ENCODE peak calls at places on chromosomes 3 and 15, in nine cellular contexts. T, W, C, J, F, Y, N, O and L are unnamed samples. For H3K36me3, the result is how much of the 10 kb centered on the place peaks cover.

GRCh38 chr3:63863150-63864007 is at the start of the genes ATXN7 and THOC7:
- DNase-seq in T (peak), W (no peak), C (peak), J (peak), F (peak), Y (peak), N (peak), O (peak), L (peak)

GRCh38 chr15:80512729-80513670 is 108.8 kb downstream of the ARNT2 start:
- DNase-seq in T (no peak), W (peak), C (peak), J (peak), F (peak), Y (peak), N (no peak), O (peak), L (peak)

GRCh38 chr3:172448661-172449467 is 608 bp upstream of the GHSR start:
- DNase-seq in T (peak), W (no peak), C (no peak), J (peak), F (no peak), Y (peak), N (no peak), O (no peak), L (no peak)

GRCh38 chr3:77524467-77524866 is 484.6 kb downstream of the ROBO2 start:
- DNase-seq in T (peak), W (no peak), C (no peak), J (peak), F (no peak), Y (no peak), N (no peak), O (no peak), L (no peak)

GRCh38 chr3:35088943-35089342 is 550.4 kb upstream of the ARPP21 start:
- DNase-seq in T (no peak), W (no peak), C (no peak), J (no peak), F (no peak), Y (no peak), N (no peak), O (no peak), L (no peak)

GRCh38 chr3:188240189-188240981 is 86.4 kb downstream of the LPP start:
- DNase-seq in T (peak), W (no peak), C (peak), J (peak), F (no peak), Y (no peak), N (no peak), O (no peak), L (no peak)

GRCh38 chr3:24060055-24060454 is 115.0 kb downstream of the NR1D2 start:
- DNase-seq in T (peak), W (no peak), C (no peak), J (no peak), F (peak), Y (no peak), N (peak), O (peak), L (no peak)

GRCh38 chr3:49634736-49635135 is 39.4 kb upstream of the APEH start:
- DNase-seq in T (peak), W (no peak), C (no peak), J (peak), F (no peak), Y (no peak), N (no peak), O (no peak), L (no peak)

GRCh38 chr3:37642959-37643598 is 218.6 kb upstream of the CTDSPL start:
- DNase-seq in T (no peak), W (no peak), C (no peak), J (no peak), F (no peak), Y (no peak), N (no peak), O (no peak), L (no peak)

GRCh38 chr15:98580577-98580976 is 67.8 kb upstream of the IGF1R start:
- DNase-seq in T (peak), W (no peak), C (no peak), J (peak), F (peak), Y (no peak), N (no peak), O (no peak), L (no peak)

GRCh38 chr15:85024509-85025336 is 43.1 kb downstream of the PDE8A start:
- DNase-seq in T (no peak), W (no peak), C (no peak), J (no peak), F (peak), Y (no peak), N (no peak), O (peak), L (no peak)

GRCh38 chr3:188489639-188490405 is 335.9 kb downstream of the LPP start:
- DNase-seq in T (no peak), W (no peak), C (peak), J (no peak), F (peak), Y (no peak), N (no peak), O (no peak), L (no peak)

GRCh38 chr15:52334491-52335160 is 39.0 kb upstream of the MYO5C start:
- DNase-seq in T (no peak), W (no peak), C (no peak), J (no peak), F (peak), Y (no peak), N (no peak), O (peak), L (no peak)

GRCh38 chr15:64596701-64597468 is 136.5 kb downstream of the ZNF609 start:
- DNase-seq in T (peak), W (no peak), C (no peak), J (peak), F (peak), Y (no peak), N (peak), O (no peak), L (peak)

GRCh38 chr3:145017959-145018358 is 1046.3 kb downstream of the DIPK2A start:
- DNase-seq in T (no peak), W (no peak), C (no peak), J (no peak), F (no peak), Y (no peak), N (no peak), O (peak), L (no peak)

GRCh38 chr3:126581569-126581968 is 22.8 kb upstream of the C3orf22 start:
- DNase-seq in T (no peak), W (no peak), C (no peak), J (no peak), F (no peak), Y (no peak), N (no peak), O (no peak), L (no peak)

GRCh38 chr3:85433334-85433733 is 474.5 kb downstream of the CADM2 start:
- DNase-seq in T (no peak), W (no peak), C (no peak), J (peak), F (no peak), Y (no peak), N (no peak), O (no peak), L (no peak)

GRCh38 chr3:73602171-73602570 is 22.6 kb downstream of the PDZRN3 start:
- DNase-seq in T (no peak), W (no peak), C (no peak), J (no peak), F (peak), Y (no peak), N (no peak), O (no peak), L (no peak)

GRCh38 chr3:38331257-38332022 is 15.1 kb upstream of the XYLB start:
- DNase-seq in T (no peak), W (no peak), C (no peak), J (no peak), F (no peak), Y (no peak), N (no peak), O (no peak), L (no peak)

GRCh38 chr3:14290631-14291385 is 111.6 kb upstream of the SLC6A6 start:
- DNase-seq in T (no peak), W (no peak), C (no peak), J (peak), F (no peak), Y (no peak), N (peak), O (no peak), L (no peak)

GRCh38 chr3:27166888-27167287 is 202.3 kb downstream of the NEK10 start:
- DNase-seq in T (no peak), W (no peak), C (no peak), J (peak), F (peak), Y (peak), N (peak), O (peak), L (peak)

GRCh38 chr3:184543256-184543655 is 18.3 kb upstream of the EPHB3 start:
- DNase-seq in T (no peak), W (no peak), C (no peak), J (no peak), F (no peak), Y (no peak), N (no peak), O (no peak), L (no peak)

GRCh38 chr3:158101330-158102218 is 4.6 kb downstream of the SHOX2 start:
- DNase-seq in T (peak), W (no peak), C (no peak), J (no peak), F (no peak), Y (no peak), N (no peak), O (no peak), L (no peak)

GRCh38 chr3:110391045-110391444 is 680.6 kb upstream of the NECTIN3 start:
- DNase-seq in T (no peak), W (no peak), C (no peak), J (peak), F (no peak), Y (no peak), N (no peak), O (no peak), L (no peak)

GRCh38 chr15:73969151-73969759 is 22.8 kb downstream of the STOML1 start:
- DNase-seq in T (no peak), W (no peak), C (no peak), J (no peak), F (peak), Y (no peak), N (no peak), O (no peak), L (no peak)

GRCh38 chr3:133827136-133827535 is 21.5 kb downstream of the SRPRB start:
- DNase-seq in T (no peak), W (no peak), C (no peak), J (no peak), F (no peak), Y (no peak), N (no peak), O (no peak), L (no peak)

GRCh38 chr3:19559724-19560442 is 374.1 kb downstream of the EFHB start:
- DNase-seq in T (no peak), W (no peak), C (peak), J (no peak), F (no peak), Y (no peak), N (no peak), O (no peak), L (peak)

GRCh38 chr3:149572796-149573414 is 84.9 kb downstream of the WWTR1 start:
- DNase-seq in T (no peak), W (no peak), C (no peak), J (no peak), F (peak), Y (no peak), N (no peak), O (peak), L (no peak)

GRCh38 chr3:9746330-9746729 is 3.4 kb upstream of the OGG1 start:
- DNase-seq in T (no peak), W (no peak), C (no peak), J (no peak), F (peak), Y (no peak), N (peak), O (peak), L (no peak)

GRCh38 chr3:55974421-55974820 is 487.3 kb upstream of the WNT5A start:
- DNase-seq in T (no peak), W (no peak), C (no peak), J (no peak), F (no peak), Y (no peak), N (no peak), O (no peak), L (no peak)

GRCh38 chr15:78565951-78566774 is 843 bp downstream of the CHRNA5 start:
- DNase-seq in T (peak), W (no peak), C (no peak), J (peak), F (peak), Y (peak), N (peak), O (peak), L (peak)

GRCh38 chr3:156543043-156543555 is 11.8 kb downstream of the SSR3 start:
- DNase-seq in T (no peak), W (no peak), C (no peak), J (no peak), F (no peak), Y (no peak), N (no peak), O (no peak), L (no peak)
- H3K27ac ChIP-seq in T (no peak), W (no peak), C (no peak), J (peak), F (peak), Y (peak), N (no peak), O (no peak), L (no peak)

DNA sequence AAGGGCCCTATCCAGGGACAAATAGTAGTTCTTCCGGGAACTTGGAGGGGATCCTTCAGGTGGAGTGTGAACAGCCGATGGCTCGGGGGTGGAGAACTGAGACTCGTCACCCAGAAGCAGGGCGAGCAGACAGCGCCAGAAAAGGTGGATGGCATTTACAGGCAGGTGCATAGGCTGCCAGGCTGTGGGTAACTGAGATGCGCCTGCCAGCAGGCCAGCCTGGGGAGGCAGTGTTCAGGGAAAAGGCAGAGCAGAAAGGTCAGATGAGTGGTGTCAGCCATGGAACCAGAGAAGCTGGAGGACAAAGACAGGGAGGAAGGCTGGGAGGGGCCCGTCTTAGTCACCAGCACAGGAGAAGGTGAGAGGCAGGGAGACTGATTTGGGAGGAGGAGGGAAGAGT is 53.0 kb upstream of the SEC22A start:
- DNase-seq in T (no peak), W (no peak), C (no peak), J (no peak), F (no peak), Y (no peak), N (no peak), O (peak), L (no peak)
- H3K36me3 ChIP-seq in T (under half), W (under half), C (under half), J (under half), F (under half), Y (under half), N (under half), O (under half), L (under half)

GRCh38 chr3:52061116-52061910 is 4.9 kb upstream of the DUSP7 start:
- DNase-seq in T (no peak), W (no peak), C (no peak), J (no peak), F (peak), Y (no peak), N (no peak), O (no peak), L (no peak)
- TF ChIP-seq EZH2phosphoT487 in T (no peak), W (no peak), C (no peak), J (no peak), F (no peak), Y (no peak), N (no peak), O (no peak), L (no peak)

GRCh38 chr3:81452406-81452805 is 309.0 kb downstream of the GBE1 start:
- DNase-seq in T (no peak), W (no peak), C (no peak), J (no peak), F (no peak), Y (no peak), N (no peak), O (peak), L (no peak)

GRCh38 chr3:81451611-81452010 is 309.8 kb downstream of the GBE1 start:
- DNase-seq in T (no peak), W (no peak), C (no peak), J (peak), F (peak), Y (no peak), N (no peak), O (peak), L (no peak)

GRCh38 chr3:81446806-81447205 is 314.6 kb downstream of the GBE1 start:
- DNase-seq in T (no peak), W (no peak), C (no peak), J (no peak), F (peak), Y (no peak), N (no peak), O (no peak), L (no peak)

GRCh38 chr3:81445712-81446111 is 315.7 kb downstream of the GBE1 start:
- DNase-seq in T (no peak), W (no peak), C (no peak), J (no peak), F (no peak), Y (no peak), N (no peak), O (no peak), L (no peak)

DNA sequence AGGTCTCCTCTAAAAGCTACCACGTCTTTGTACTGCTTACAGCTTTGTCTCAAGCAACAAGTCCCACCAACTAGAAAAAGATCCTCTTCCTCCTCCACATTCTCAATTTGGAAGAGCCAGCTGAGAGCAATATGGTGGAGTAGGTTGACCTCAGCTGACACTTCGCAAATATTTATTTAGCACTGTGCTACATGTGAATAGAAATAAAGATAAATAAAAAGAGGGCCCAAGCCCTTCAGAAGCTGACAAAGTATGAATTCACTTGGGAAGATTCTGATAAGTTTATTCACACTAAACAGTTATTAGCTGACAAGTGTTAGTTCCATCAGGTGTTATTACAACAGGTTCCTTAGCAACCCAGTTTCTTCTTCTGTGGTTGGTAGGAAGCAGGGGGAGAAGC is 310.3 kb downstream of the GBE1 start:
- DNase-seq in T (no peak), W (no peak), C (no peak), J (no peak), F (no peak), Y (no peak), N (no peak), O (no peak), L (no peak)
- H3K27ac ChIP-seq in T (no peak), W (no peak), C (no peak), J (no peak), F (peak), Y (peak), N (no peak), O (peak), L (no peak)

DNA sequence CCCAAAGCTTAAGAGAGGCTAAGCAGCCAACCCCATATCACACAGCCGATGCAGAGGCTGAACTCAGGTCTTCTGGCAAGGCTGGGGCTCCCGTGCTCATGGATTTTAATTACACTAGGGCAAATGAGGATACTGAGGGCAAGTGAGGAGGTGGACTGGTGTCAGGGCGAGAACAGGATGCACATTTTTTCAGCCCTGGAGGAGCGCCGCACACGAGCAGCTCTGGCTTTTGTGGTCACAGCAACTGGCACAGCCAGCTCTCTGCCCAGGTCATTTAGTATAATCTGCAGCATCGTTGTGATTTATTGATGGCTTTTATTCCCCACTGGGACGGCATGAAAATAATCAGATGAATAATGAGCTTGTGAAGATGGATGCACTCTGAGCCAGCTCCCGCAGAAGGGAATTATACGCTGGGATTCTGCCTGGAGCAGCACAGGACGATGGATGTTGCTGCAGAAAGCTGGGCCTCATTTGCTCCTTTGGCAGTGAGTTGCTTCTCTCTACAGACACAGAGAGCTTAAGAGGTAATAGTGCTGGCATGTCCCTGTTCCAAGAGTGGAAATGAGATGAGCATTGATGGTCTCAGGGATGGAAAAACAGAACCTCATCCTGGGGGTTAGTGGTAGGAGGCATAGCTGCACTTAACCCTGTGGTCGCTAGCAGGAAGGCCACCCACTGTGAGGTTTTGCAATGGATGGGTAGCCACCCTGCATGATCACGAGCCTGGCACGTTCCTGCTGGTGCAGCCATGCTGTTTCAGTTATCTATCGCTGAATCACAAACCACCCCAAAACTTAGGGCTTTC is 135.4 kb downstream of the UACA start:
- DNase-seq in T (no peak), W (no peak), C (no peak), J (no peak), F (peak), Y (peak), N (no peak), O (no peak), L (no peak)
- H3K36me3 ChIP-seq in T (under half), W (under half), C (under half), J (under half), F (under half), Y (under half), N (under half), O (under half), L (under half)

DNA sequence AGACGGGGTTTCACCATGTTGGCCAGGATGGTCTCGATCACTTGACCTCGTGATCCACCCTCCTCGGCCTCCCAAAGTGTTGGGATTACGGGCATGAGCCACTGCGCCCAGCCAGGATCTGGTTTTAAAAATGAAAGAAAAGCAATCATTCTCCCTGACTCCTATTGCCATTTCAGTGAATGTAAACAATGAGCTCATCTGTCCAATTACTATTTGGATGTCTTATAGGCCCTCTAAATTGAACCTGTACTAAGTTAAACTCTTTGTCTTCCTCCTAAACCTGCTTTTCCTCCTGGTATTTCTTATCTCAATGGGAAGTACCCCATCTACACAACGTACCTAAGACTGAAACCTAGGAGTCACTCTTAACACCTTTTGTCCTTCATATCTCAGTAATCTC is 23.7 kb downstream of the PCYT1A start:
- DNase-seq in T (no peak), W (no peak), C (no peak), J (no peak), F (no peak), Y (no peak), N (no peak), O (no peak), L (no peak)
- TF ChIP-seq EZH2phosphoT487 in T (no peak), W (no peak), C (no peak), J (no peak), F (no peak), Y (no peak), N (no peak), O (no peak), L (no peak)

GRCh38 chr15:67359431-67360082 is 105.0 kb downstream of the IQCH start:
- DNase-seq in T (no peak), W (no peak), C (no peak), J (no peak), F (no peak), Y (peak), N (no peak), O (no peak), L (no peak)
- H3K27ac ChIP-seq in T (no peak), W (no peak), C (no peak), J (no peak), F (no peak), Y (no peak), N (no peak), O (no peak), L (no peak)